ENCODE peak calls at places on chromosomes 16 and 17, in ten cellular contexts. Z is GM12892, A is GM23248, S is mucosa of gallbladder, V is body of pancreas, C is GM19239, P is testis, X is myocyte, U is GM12878, F is GM12865. J is an unnamed sample.

GRCh38 chr17:75344664-75345063 is 55.4 kb upstream of the SLC25A19 start:
- DNase-seq in Z (no peak), A (no peak), S (no peak), V (no peak), C (no peak), P (no peak), X (peak; percentile 76), U (no peak), F (peak; percentile 37), J (no peak)

GRCh38 chr16:11063432-11064201 is 119.3 kb downstream of the CLEC16A start:
- DNase-seq in Z (no peak), A (no peak), S (no peak), V (no peak), C (no peak), P (no peak), X (no peak), U (no peak), F (no peak), J (no peak)

GRCh38 chr16:80570106-80570478 is 29.3 kb downstream of the DYNLRB2 start:
- DNase-seq in Z (no peak), A (no peak), S (no peak), V (no peak), C (no peak), P (no peak), X (no peak), U (no peak), F (no peak), J (peak; percentile 95)

GRCh38 chr16:11586375-11586855 is 304 bp downstream of the LITAF start:
- DNase-seq in Z (peak; percentile 42), A (peak; percentile 44), S (no peak), V (no peak), C (no peak), P (no peak), X (no peak), U (no peak), F (peak; percentile 46), J (no peak)

GRCh38 chr17:78438271-78438691 is 59.8 kb downstream of the PGS1 start:
- DNase-seq in Z (no peak), A (no peak), S (no peak), V (no peak), C (no peak), P (no peak), X (no peak), U (no peak), F (no peak), J (no peak)

GRCh38 chr17:74117087-74117486 is 86.4 kb upstream of the RPL38 start:
- DNase-seq in Z (no peak), A (no peak), S (no peak), V (no peak), C (no peak), P (no peak), X (no peak), U (no peak), F (no peak), J (no peak)

GRCh38 chr17:19755392-19755791 is 7.3 kb upstream of the ALDH3A1 start:
- DNase-seq in Z (no peak), A (no peak), S (no peak), V (no peak), C (no peak), P (no peak), X (no peak), U (no peak), F (peak; percentile 36), J (no peak)

GRCh38 chr16:53090591-53091507 is 36.1 kb downstream of the CHD9 start:
- DNase-seq in Z (peak; percentile 48), A (peak; percentile 97), S (peak; percentile 88), V (peak; percentile 72), C (no peak), P (peak; percentile 87), X (peak; percentile 98), U (peak; percentile 59), F (peak; percentile 80), J (peak; percentile 98)

GRCh38 chr17:75753514-75754377 is 11.2 kb downstream of the GALK1 start:
- DNase-seq in Z (peak; percentile 89), A (peak; percentile 89), S (peak; percentile 54), V (peak; percentile 72), C (peak; percentile 92), P (peak; percentile 69), X (peak; percentile 72), U (no peak), F (peak; percentile 85), J (peak; percentile 27)

GRCh38 chr16:20886320-20886719 is 13.8 kb downstream of the DCUN1D3 start:
- DNase-seq in Z (no peak), A (no peak), S (no peak), V (no peak), C (no peak), P (no peak), X (no peak), U (no peak), F (no peak), J (no peak)

GRCh38 chr16:4498546-4499195 is 22.5 kb downstream of the HMOX2 start:
- DNase-seq in Z (no peak), A (no peak), S (no peak), V (no peak), C (no peak), P (no peak), X (no peak), U (no peak), F (no peak), J (no peak)

GRCh38 chr16:46607529-46607928 is 13.7 kb downstream of the SHCBP1 start:
- DNase-seq in Z (no peak), A (peak; percentile 67), S (no peak), V (no peak), C (no peak), P (no peak), X (peak; percentile 75), U (no peak), F (peak; percentile 55), J (peak; percentile 44)

GRCh38 chr17:65228734-65229390 is 91.7 kb downstream of the RGS9 start:
- DNase-seq in Z (peak; percentile 33), A (peak; percentile 34), S (no peak), V (no peak), C (peak; percentile 20), P (peak; percentile 17), X (no peak), U (peak; percentile 89), F (peak; percentile 85), J (peak; percentile 91)

GRCh38 chr17:58413684-58414083 is 3.6 kb downstream of the RNF43 start:
- DNase-seq in Z (no peak), A (no peak), S (no peak), V (no peak), C (no peak), P (no peak), X (no peak), U (no peak), F (no peak), J (no peak)

GRCh38 chr17:30238387-30239088 is 3.0 kb upstream of the SLC6A4 start:
- DNase-seq in Z (no peak), A (no peak), S (no peak), V (no peak), C (no peak), P (no peak), X (no peak), U (no peak), F (no peak), J (no peak)

GRCh38 chr16:8237452-8237851 is 352.9 kb downstream of the TMEM114 start:
- DNase-seq in Z (no peak), A (no peak), S (no peak), V (no peak), C (no peak), P (no peak), X (no peak), U (no peak), F (no peak), J (no peak)